ENCODE peak calls at places on chromosomes 3 and 15, in five cellular contexts. One of them, this sample, is unnamed. For H3K36me3, the result is how much of the 10 kb centered on the place peaks cover.

GRCh38 chr15:61518191-61518950 is 289.3 kb upstream of the RORA start:
- DNase-seq in stomach: no peak
- DNase-seq in naive thymus-derived CD4-positive, alpha-beta T cell: no peak
- DNase-seq in colonic mucosa: no peak
- DNase-seq in left ventricle myocardium inferior: no peak
- DNase-seq in this sample: no peak

GRCh38 chr3:127184870-127185216 is 8.1 kb upstream of the PRR23E start:
- DNase-seq in colonic mucosa: no peak
- DNase-seq in left ventricle myocardium inferior: no peak
- DNase-seq in naive thymus-derived CD4-positive, alpha-beta T cell: no peak
- DNase-seq in stomach: no peak
- DNase-seq in this sample: no peak

GRCh38 chr3:44989636-44990373 is 13.8 kb downstream of the EXOSC7 start:
- DNase-seq in naive thymus-derived CD4-positive, alpha-beta T cell: no peak
- DNase-seq in left ventricle myocardium inferior: no peak
- DNase-seq in colonic mucosa: no peak
- DNase-seq in stomach: peak
- DNase-seq in this sample: no peak

GRCh38 chr3:154018100-154018696 is 103.0 kb upstream of the ARHGEF26 start:
- DNase-seq in naive thymus-derived CD4-positive, alpha-beta T cell: peak
- DNase-seq in left ventricle myocardium inferior: no peak
- DNase-seq in stomach: peak
- DNase-seq in colonic mucosa: peak
- DNase-seq in this sample: peak

GRCh38 chr3:146504546-146505197 is 35.3 kb upstream of the PLSCR2 start:
- DNase-seq in naive thymus-derived CD4-positive, alpha-beta T cell: no peak
- DNase-seq in left ventricle myocardium inferior: no peak
- DNase-seq in colonic mucosa: no peak
- DNase-seq in stomach: no peak
- DNase-seq in this sample: no peak

GRCh38 chr3:146502887-146503458 is 33.6 kb upstream of the PLSCR2 start:
- DNase-seq in naive thymus-derived CD4-positive, alpha-beta T cell: no peak
- DNase-seq in stomach: no peak
- DNase-seq in left ventricle myocardium inferior: no peak
- DNase-seq in colonic mucosa: no peak
- DNase-seq in this sample: no peak

GRCh38 chr3:62131620-62132019 is 241.7 kb downstream of the FEZF2 start:
- DNase-seq in colonic mucosa: no peak
- DNase-seq in naive thymus-derived CD4-positive, alpha-beta T cell: no peak
- DNase-seq in left ventricle myocardium inferior: no peak
- DNase-seq in stomach: no peak
- DNase-seq in this sample: no peak

GRCh38 chr3:46131884-46132478 is 76.1 kb downstream of the CCR1 start:
- DNase-seq in left ventricle myocardium inferior: no peak
- DNase-seq in naive thymus-derived CD4-positive, alpha-beta T cell: no peak
- DNase-seq in colonic mucosa: no peak
- DNase-seq in stomach: no peak
- DNase-seq in this sample: no peak

GRCh38 chr3:43155464-43156121 is 49.7 kb upstream of the POMGNT2 start:
- DNase-seq in naive thymus-derived CD4-positive, alpha-beta T cell: no peak
- DNase-seq in left ventricle myocardium inferior: peak
- DNase-seq in colonic mucosa: peak
- DNase-seq in stomach: peak
- DNase-seq in this sample: peak

GRCh38 chr3:195770081-195770840 is 41.5 kb downstream of the MUC4 start:
- DNase-seq in stomach: no peak
- DNase-seq in left ventricle myocardium inferior: no peak
- DNase-seq in naive thymus-derived CD4-positive, alpha-beta T cell: no peak
- DNase-seq in colonic mucosa: no peak
- DNase-seq in this sample: no peak

GRCh38 chr15:42348083-42348482 is 11.2 kb upstream of the CAPN3 start:
- DNase-seq in stomach: no peak
- DNase-seq in left ventricle myocardium inferior: no peak
- DNase-seq in naive thymus-derived CD4-positive, alpha-beta T cell: no peak
- DNase-seq in colonic mucosa: no peak
- DNase-seq in this sample: no peak
- H3K36me3 ChIP-seq in stomach: half or more
- H3K36me3 ChIP-seq in left ventricle myocardium inferior: half or more
- H3K36me3 ChIP-seq in naive thymus-derived CD4-positive, alpha-beta T cell: under half
- H3K36me3 ChIP-seq in colonic mucosa: under half
- H3K36me3 ChIP-seq in this sample: under half

GRCh38 chr15:93024293-93024692 is 64.7 kb downstream of the RGMA start:
- DNase-seq in left ventricle myocardium inferior: no peak
- DNase-seq in stomach: no peak
- DNase-seq in colonic mucosa: no peak
- DNase-seq in naive thymus-derived CD4-positive, alpha-beta T cell: no peak
- DNase-seq in this sample: no peak
- H3K36me3 ChIP-seq in left ventricle myocardium inferior: half or more
- H3K36me3 ChIP-seq in stomach: half or more
- H3K36me3 ChIP-seq in colonic mucosa: under half
- H3K36me3 ChIP-seq in naive thymus-derived CD4-positive, alpha-beta T cell: under half
- H3K36me3 ChIP-seq in this sample: half or more

GRCh38 chr3:193665370-193665989 is 72.5 kb downstream of the OPA1 start:
- DNase-seq in naive thymus-derived CD4-positive, alpha-beta T cell: no peak
- DNase-seq in colonic mucosa: no peak
- DNase-seq in stomach: no peak
- DNase-seq in left ventricle myocardium inferior: no peak
- DNase-seq in this sample: no peak
- H3K36me3 ChIP-seq in naive thymus-derived CD4-positive, alpha-beta T cell: under half
- H3K36me3 ChIP-seq in colonic mucosa: under half
- H3K36me3 ChIP-seq in stomach: half or more
- H3K36me3 ChIP-seq in left ventricle myocardium inferior: half or more
- H3K36me3 ChIP-seq in this sample: half or more

GRCh38 chr15:81957698-81958097 is 88.1 kb downstream of the MEX3B start:
- DNase-seq in left ventricle myocardium inferior: no peak
- DNase-seq in stomach: no peak
- DNase-seq in naive thymus-derived CD4-positive, alpha-beta T cell: no peak
- DNase-seq in colonic mucosa: no peak
- DNase-seq in this sample: no peak
- H3K36me3 ChIP-seq in left ventricle myocardium inferior: under half
- H3K36me3 ChIP-seq in stomach: under half
- H3K36me3 ChIP-seq in naive thymus-derived CD4-positive, alpha-beta T cell: under half
- H3K36me3 ChIP-seq in colonic mucosa: under half
- H3K36me3 ChIP-seq in this sample: under half

GRCh38 chr3:9467451-9467850 is 70.0 kb downstream of the SETD5 start:
- DNase-seq in naive thymus-derived CD4-positive, alpha-beta T cell: no peak
- DNase-seq in colonic mucosa: no peak
- DNase-seq in stomach: no peak
- DNase-seq in left ventricle myocardium inferior: no peak
- DNase-seq in this sample: no peak
- H3K36me3 ChIP-seq in naive thymus-derived CD4-positive, alpha-beta T cell: under half
- H3K36me3 ChIP-seq in colonic mucosa: under half
- H3K36me3 ChIP-seq in stomach: half or more
- H3K36me3 ChIP-seq in left ventricle myocardium inferior: half or more
- H3K36me3 ChIP-seq in this sample: half or more

GRCh38 chr15:67070150-67070549 is 4.7 kb downstream of the SMAD3 start:
- DNase-seq in naive thymus-derived CD4-positive, alpha-beta T cell: no peak
- DNase-seq in stomach: no peak
- DNase-seq in left ventricle myocardium inferior: no peak
- DNase-seq in colonic mucosa: no peak
- DNase-seq in this sample: no peak
- H3K36me3 ChIP-seq in naive thymus-derived CD4-positive, alpha-beta T cell: under half
- H3K36me3 ChIP-seq in stomach: under half
- H3K36me3 ChIP-seq in left ventricle myocardium inferior: under half
- H3K36me3 ChIP-seq in colonic mucosa: under half
- H3K36me3 ChIP-seq in this sample: under half

GRCh38 chr15:92958105-92958504 is 58.0 kb downstream of the CHD2 start:
- DNase-seq in stomach: no peak
- DNase-seq in colonic mucosa: no peak
- DNase-seq in left ventricle myocardium inferior: no peak
- DNase-seq in naive thymus-derived CD4-positive, alpha-beta T cell: peak
- DNase-seq in this sample: no peak

GRCh38 chr15:92962914-92963313 is 62.8 kb downstream of the CHD2 start:
- DNase-seq in naive thymus-derived CD4-positive, alpha-beta T cell: no peak
- DNase-seq in stomach: no peak
- DNase-seq in left ventricle myocardium inferior: no peak
- DNase-seq in colonic mucosa: no peak
- DNase-seq in this sample: no peak

GRCh38 chr15:92960996-92961681 is 61.0 kb downstream of the CHD2 start:
- DNase-seq in stomach: no peak
- DNase-seq in left ventricle myocardium inferior: no peak
- DNase-seq in colonic mucosa: no peak
- DNase-seq in naive thymus-derived CD4-positive, alpha-beta T cell: no peak
- DNase-seq in this sample: no peak

GRCh38 chr15:92955706-92956105 is 55.6 kb downstream of the CHD2 start:
- DNase-seq in stomach: no peak
- DNase-seq in naive thymus-derived CD4-positive, alpha-beta T cell: no peak
- DNase-seq in colonic mucosa: no peak
- DNase-seq in left ventricle myocardium inferior: no peak
- DNase-seq in this sample: no peak

DNA sequence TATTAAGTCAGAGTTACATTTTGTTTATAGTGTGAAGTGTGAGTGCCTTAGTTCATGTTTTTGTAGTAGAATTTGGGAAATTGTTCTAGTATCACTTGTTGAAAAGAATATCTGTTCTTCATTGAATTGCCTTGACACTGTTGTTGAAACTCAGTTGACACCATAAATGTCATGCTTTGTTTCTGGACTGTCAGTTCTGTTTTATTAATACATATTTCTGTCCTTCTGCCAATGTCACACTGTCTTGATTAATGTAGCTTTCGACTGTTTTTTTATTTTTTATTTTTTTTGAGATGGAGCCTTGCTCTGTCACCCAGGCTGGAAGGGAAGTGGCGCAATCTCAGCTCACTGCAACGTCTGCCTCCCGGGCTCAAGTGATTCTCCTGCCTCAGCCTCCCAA is 59.1 kb downstream of the CHD2 start:
- DNase-seq in colonic mucosa: no peak
- DNase-seq in stomach: no peak
- DNase-seq in left ventricle myocardium inferior: no peak
- DNase-seq in naive thymus-derived CD4-positive, alpha-beta T cell: no peak
- DNase-seq in this sample: no peak
- H3K36me3 ChIP-seq in colonic mucosa: under half
- H3K36me3 ChIP-seq in stomach: half or more
- H3K36me3 ChIP-seq in left ventricle myocardium inferior: half or more
- H3K36me3 ChIP-seq in naive thymus-derived CD4-positive, alpha-beta T cell: under half
- H3K36me3 ChIP-seq in this sample: half or more

GRCh38 chr15:56207711-56208110 is 36.0 kb downstream of the RFX7 start:
- DNase-seq in stomach: no peak
- DNase-seq in naive thymus-derived CD4-positive, alpha-beta T cell: no peak
- DNase-seq in colonic mucosa: no peak
- DNase-seq in left ventricle myocardium inferior: no peak
- DNase-seq in this sample: no peak

GRCh38 chr15:56205061-56205876 is 38.4 kb downstream of the RFX7 start:
- DNase-seq in colonic mucosa: no peak
- DNase-seq in left ventricle myocardium inferior: no peak
- DNase-seq in naive thymus-derived CD4-positive, alpha-beta T cell: no peak
- DNase-seq in stomach: no peak
- DNase-seq in this sample: no peak

GRCh38 chr15:56199038-56199437 is 44.6 kb downstream of the RFX7 start:
- DNase-seq in naive thymus-derived CD4-positive, alpha-beta T cell: no peak
- DNase-seq in left ventricle myocardium inferior: no peak
- DNase-seq in colonic mucosa: no peak
- DNase-seq in stomach: no peak
- DNase-seq in this sample: no peak

GRCh38 chr15:56207092-56207491 is 36.6 kb downstream of the RFX7 start:
- DNase-seq in naive thymus-derived CD4-positive, alpha-beta T cell: no peak
- DNase-seq in colonic mucosa: no peak
- DNase-seq in left ventricle myocardium inferior: no peak
- DNase-seq in stomach: no peak
- DNase-seq in this sample: no peak

GRCh38 chr15:56202737-56203136 is 40.9 kb downstream of the RFX7 start:
- DNase-seq in left ventricle myocardium inferior: no peak
- DNase-seq in stomach: no peak
- DNase-seq in naive thymus-derived CD4-positive, alpha-beta T cell: no peak
- DNase-seq in colonic mucosa: no peak
- DNase-seq in this sample: no peak
- H3K36me3 ChIP-seq in left ventricle myocardium inferior: under half
- H3K36me3 ChIP-seq in stomach: under half
- H3K36me3 ChIP-seq in naive thymus-derived CD4-positive, alpha-beta T cell: under half
- H3K36me3 ChIP-seq in colonic mucosa: under half
- H3K36me3 ChIP-seq in this sample: under half

GRCh38 chr3:14450922-14451606 is 48.7 kb downstream of the SLC6A6 start:
- DNase-seq in naive thymus-derived CD4-positive, alpha-beta T cell: no peak
- DNase-seq in left ventricle myocardium inferior: no peak
- DNase-seq in stomach: no peak
- DNase-seq in colonic mucosa: no peak
- DNase-seq in this sample: no peak
- H3K36me3 ChIP-seq in naive thymus-derived CD4-positive, alpha-beta T cell: under half
- H3K36me3 ChIP-seq in left ventricle myocardium inferior: under half
- H3K36me3 ChIP-seq in stomach: half or more
- H3K36me3 ChIP-seq in colonic mucosa: under half
- H3K36me3 ChIP-seq in this sample: under half

GRCh38 chr3:9743548-9743947 is 6.2 kb upstream of the OGG1 start:
- DNase-seq in stomach: no peak
- DNase-seq in left ventricle myocardium inferior: no peak
- DNase-seq in naive thymus-derived CD4-positive, alpha-beta T cell: no peak
- DNase-seq in colonic mucosa: no peak
- DNase-seq in this sample: no peak

GRCh38 chr3:9744162-9744561 is 5.6 kb upstream of the OGG1 start:
- DNase-seq in colonic mucosa: no peak
- DNase-seq in naive thymus-derived CD4-positive, alpha-beta T cell: no peak
- DNase-seq in left ventricle myocardium inferior: no peak
- DNase-seq in stomach: no peak
- DNase-seq in this sample: no peak

GRCh38 chr3:9739181-9739580 is 7.6 kb downstream of the BRPF1 start:
- DNase-seq in colonic mucosa: no peak
- DNase-seq in naive thymus-derived CD4-positive, alpha-beta T cell: no peak
- DNase-seq in left ventricle myocardium inferior: no peak
- DNase-seq in stomach: no peak
- DNase-seq in this sample: no peak

GRCh38 chr3:9745521-9745920 is 4.2 kb upstream of the OGG1 start:
- DNase-seq in stomach: no peak
- DNase-seq in naive thymus-derived CD4-positive, alpha-beta T cell: no peak
- DNase-seq in left ventricle myocardium inferior: no peak
- DNase-seq in colonic mucosa: no peak
- DNase-seq in this sample: no peak

DNA sequence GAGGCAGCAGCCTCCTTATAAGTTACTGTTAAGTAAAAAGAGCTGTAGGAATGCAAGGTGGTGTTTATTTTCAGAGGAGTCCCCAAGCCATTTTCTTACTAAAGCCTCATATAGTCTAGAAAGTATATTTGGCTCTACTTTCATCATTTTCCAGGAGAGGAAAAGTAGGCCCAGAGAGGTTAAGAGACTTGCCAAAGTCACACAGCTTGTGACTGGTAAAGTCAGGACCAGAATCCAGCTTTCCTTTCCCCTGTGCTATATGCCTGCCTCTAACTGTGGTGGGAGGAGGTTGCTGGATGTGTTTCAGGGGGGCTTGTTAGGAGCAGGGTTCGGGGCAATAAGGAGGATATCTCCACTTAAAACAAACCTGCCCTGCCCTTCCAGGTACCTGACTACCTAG is 7.2 kb upstream of the OGG1 start:
- DNase-seq in left ventricle myocardium inferior: no peak
- DNase-seq in naive thymus-derived CD4-positive, alpha-beta T cell: no peak
- DNase-seq in colonic mucosa: no peak
- DNase-seq in stomach: no peak
- DNase-seq in this sample: no peak
- H3K36me3 ChIP-seq in left ventricle myocardium inferior: half or more
- H3K36me3 ChIP-seq in naive thymus-derived CD4-positive, alpha-beta T cell: under half
- H3K36me3 ChIP-seq in colonic mucosa: under half
- H3K36me3 ChIP-seq in stomach: half or more
- H3K36me3 ChIP-seq in this sample: half or more

This sample was measured in HAP-1.